ENCODE peak calls at places on chromosomes 16 and 17, in six cellular contexts. M is lower lobe of right lung, R is heart right ventricle, X is osteoblast, T is thoracic aorta, D is OCI-LY7. C is an unnamed sample. For H3K4me1, the result is how much of the 10 kb centered on the place peaks cover.

GRCh38 chr16:82404586-82405315 is 222.0 kb upstream of the CDH13 start:
- DNase-seq in M (no peak), R (no peak), X (no peak), D (no peak), T (no peak), C (no peak)

GRCh38 chr17:39939588-39940419 is 12.3 kb downstream of the LRRC3C start:
- DNase-seq in M (no peak), R (peak), T (no peak), D (peak), X (peak), C (no peak)

GRCh38 chr16:66334856-66335255 is 31.6 kb upstream of the CDH5 start:
- DNase-seq in X (no peak), M (no peak), T (no peak), R (no peak), D (no peak), C (no peak)

GRCh38 chr16:22189473-22190168 is 16.5 kb upstream of the EEF2K start:
- DNase-seq in T (no peak), D (peak), M (peak), R (peak), X (peak), C (no peak)

GRCh38 chr16:50121721-50122445 is 31.2 kb upstream of the TENT4B start:
- DNase-seq in X (no peak), M (no peak), D (no peak), T (no peak), R (no peak), C (no peak)

GRCh38 chr16:48117217-48118105 is 38.3 kb downstream of the ABCC12 start:
- DNase-seq in X (peak), D (peak), R (peak), T (no peak), M (peak), C (no peak)

GRCh38 chr16:89686520-89687091 is at the start of gene CDK10:
- DNase-seq in M (peak), D (peak), T (peak), X (peak), R (peak), C (peak)

GRCh38 chr17:41710472-41711090 is 1.6 kb upstream of the GAST start:
- DNase-seq in R (no peak), D (no peak), T (no peak), X (peak), M (no peak), C (no peak)

GRCh38 chr16:66262253-66263167 is 104.0 kb upstream of the CDH5 start:
- DNase-seq in X (peak), M (no peak), T (no peak), D (no peak), R (no peak), C (no peak)

GRCh38 chr16:85602402-85602801 is 10.7 kb upstream of the GSE1 start:
- DNase-seq in T (no peak), X (no peak), D (no peak), R (no peak), M (no peak), C (no peak)

GRCh38 chr17:80592243-80592642 is 47.6 kb downstream of the RPTOR start:
- DNase-seq in T (no peak), R (no peak), M (no peak), X (no peak), D (no peak), C (no peak)

DNA sequence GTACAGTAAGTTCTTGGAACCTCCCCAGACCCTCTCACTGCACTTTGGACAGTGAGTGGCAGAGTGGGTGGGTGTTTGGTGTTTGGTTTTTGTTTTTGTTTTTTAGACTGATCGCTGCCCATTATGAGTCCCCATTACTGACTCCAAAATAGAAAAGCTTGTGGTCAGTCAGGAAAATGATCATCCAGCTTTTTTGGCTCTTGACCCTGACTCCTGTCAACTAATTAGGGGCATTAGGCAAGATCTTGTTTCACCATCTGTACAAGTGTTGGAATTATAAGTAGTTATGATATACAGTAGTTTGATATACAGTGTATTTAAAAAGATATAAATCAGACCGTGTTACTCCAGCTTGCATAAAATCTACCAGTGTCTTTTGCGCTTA is 6.3 kb downstream of the LYRM1 start:
- DNase-seq in X (no peak), D (no peak), T (no peak), R (no peak), M (no peak), C (no peak)
- H3K27ac ChIP-seq in X (peak), D (no peak), T (peak), R (peak), M (peak), C (peak)

GRCh38 chr16:23500212-23500865 is 10.0 kb downstream of the GGA2 start:
- DNase-seq in T (no peak), R (no peak), D (no peak), M (peak), X (no peak), C (no peak)
- H3K4me1 ChIP-seq in T (under half), R (half or more), D (half or more), M (half or more), X (under half), C (half or more)

GRCh38 chr16:54375056-54375455 is 88.5 kb upstream of the IRX3 start:
- DNase-seq in R (no peak), X (no peak), M (no peak), D (no peak), T (no peak), C (no peak)

GRCh38 chr16:54370653-54371052 is 84.1 kb upstream of the IRX3 start:
- DNase-seq in X (no peak), D (no peak), T (no peak), R (peak), M (peak), C (peak)

GRCh38 chr16:54374136-54374535 is 87.5 kb upstream of the IRX3 start:
- DNase-seq in R (no peak), D (no peak), T (no peak), X (peak), M (no peak), C (no peak)
- H3K4me3 ChIP-seq in R (peak), D (no peak), T (no peak), X (peak), M (no peak), C (no peak)

GRCh38 chr17:78925662-78926555 is 722 bp upstream of the TIMP2 start:
- DNase-seq in X (peak), D (no peak), R (peak), T (peak), M (peak), C (peak)
- H3K27ac ChIP-seq in X (peak), D (no peak), R (peak), T (peak), M (peak), C (peak)

DNA sequence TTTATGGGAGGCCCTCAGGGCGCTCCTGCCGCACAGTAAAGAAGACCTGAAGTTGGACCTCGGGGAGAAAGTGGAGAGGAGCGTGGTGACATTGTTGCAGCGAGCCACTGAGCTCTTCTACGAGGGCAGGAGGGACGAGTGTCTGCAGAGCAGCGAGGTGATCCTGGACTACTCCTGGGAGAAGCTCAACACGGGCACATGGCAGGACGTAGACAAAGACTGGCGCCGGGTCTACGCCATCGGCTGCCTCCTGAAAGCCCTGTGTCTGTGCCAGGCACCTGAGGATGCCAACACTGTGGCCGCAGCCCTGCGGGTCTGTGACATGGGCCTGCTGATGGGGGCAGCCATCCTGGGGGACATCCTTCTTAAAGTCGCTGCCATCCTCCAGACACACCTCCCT is 6.8 kb downstream of the KDM8 start:
- DNase-seq in T (no peak), R (no peak), D (no peak), X (no peak), M (no peak), C (no peak)
- H3K4me1 ChIP-seq in T (under half), R (under half), D (under half), X (under half), M (under half), C (under half)

DNA sequence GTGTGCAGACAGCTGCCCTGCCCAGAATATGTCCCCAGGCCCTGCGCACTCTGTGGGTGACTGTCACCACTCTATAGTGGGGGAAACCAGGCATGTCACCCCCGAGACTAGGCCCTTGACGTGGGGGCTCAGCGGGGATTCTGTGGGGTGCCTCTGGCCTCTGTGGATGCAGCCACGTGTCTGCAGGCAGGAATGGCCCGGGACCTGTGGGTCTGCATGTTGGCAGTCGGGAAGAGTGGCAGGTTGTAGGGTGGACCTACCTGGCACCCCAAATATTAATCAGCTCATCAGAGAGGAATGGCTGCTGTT is 954 bp downstream of the IL32 start:
- DNase-seq in D (no peak), M (no peak), X (peak), T (no peak), R (no peak), C (no peak)
- H3K4me3 ChIP-seq in D (no peak), M (peak), X (no peak), T (peak), R (peak), C (peak)

GRCh38 chr17:57035971-57036481 is 49.0 kb upstream of the AKAP1 start:
- DNase-seq in X (no peak), D (no peak), T (no peak), M (no peak), R (peak), C (peak)
- H3K27ac ChIP-seq in X (no peak), D (no peak), T (peak), M (peak), R (peak), C (peak)

GRCh38 chr17:50271173-50271750 is 3.0 kb upstream of the TMEM92 start:
- DNase-seq in T (no peak), M (no peak), D (no peak), X (peak), R (no peak), C (no peak)

GRCh38 chr17:50270430-50271172 is 3.7 kb upstream of the TMEM92 start:
- DNase-seq in M (peak), D (no peak), T (no peak), X (peak), R (no peak), C (peak)

GRCh38 chr17:50272711-50273653 is 1.3 kb upstream of the TMEM92 start:
- DNase-seq in T (no peak), R (peak), X (peak), M (peak), D (peak), C (peak)

GRCh38 chr17:50273654-50274040 is 619 bp upstream of the TMEM92 start:
- DNase-seq in X (no peak), R (no peak), T (no peak), D (no peak), M (no peak), C (peak)

DNA sequence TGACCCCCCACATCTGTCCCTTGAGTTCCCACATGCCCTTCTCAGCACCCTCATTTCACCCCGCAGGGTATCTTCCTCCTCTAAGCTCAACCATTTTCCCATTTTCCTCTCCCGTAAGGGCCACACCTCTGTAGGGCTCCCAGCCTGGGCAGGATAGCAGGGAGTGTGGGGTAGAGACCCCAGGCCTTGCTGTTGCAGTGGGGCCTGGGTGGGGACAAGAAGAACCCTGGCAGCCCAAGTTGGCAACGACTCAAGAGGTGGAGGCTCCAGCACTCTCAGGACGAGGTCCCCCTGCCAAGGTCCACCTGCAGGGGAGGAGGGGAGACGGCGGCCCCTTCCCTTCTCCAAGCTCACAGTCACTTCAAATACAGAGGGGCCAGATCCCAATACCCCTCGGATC is 2.0 kb upstream of the TMEM92 start:
- DNase-seq in T (no peak), R (no peak), X (peak), D (no peak), M (no peak), C (no peak)
- H3K4me1 ChIP-seq in T (under half), R (under half), X (half or more), D (under half), M (under half), C (under half)

DNA sequence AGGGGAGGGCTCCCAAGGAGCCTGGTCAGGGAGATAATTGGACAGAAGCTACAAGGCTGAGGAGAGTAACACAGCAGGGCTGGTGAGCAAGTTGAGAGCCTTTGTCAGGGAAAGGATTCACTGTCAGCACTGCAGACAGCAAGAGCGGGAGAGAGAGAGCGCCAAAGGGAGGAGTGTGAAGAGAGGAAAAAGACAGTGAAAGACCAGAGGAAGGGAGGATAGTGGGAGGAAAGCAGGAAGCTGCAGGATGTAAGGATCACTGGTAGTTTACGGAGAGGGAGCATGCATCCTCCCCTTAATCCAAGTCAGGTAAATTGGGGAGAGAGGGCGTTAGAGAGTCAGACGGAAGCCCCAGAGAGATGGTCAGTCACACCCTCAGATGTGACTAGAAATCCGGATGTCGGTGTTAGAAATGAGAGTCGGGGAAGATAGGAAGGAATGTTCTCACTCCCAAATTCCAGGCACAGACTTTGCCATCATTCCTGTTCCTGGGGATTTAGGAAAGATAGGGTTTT is 13.8 kb upstream of the SPOP start:
- DNase-seq in X (peak), T (no peak), D (no peak), R (no peak), M (no peak), C (no peak)
- H3K4me3 ChIP-seq in X (peak), T (peak), D (no peak), R (no peak), M (no peak), C (no peak)

C was measured in upper lobe of left lung.